ENCODE peak calls at places on chromosomes 12 and 14, in four cellular contexts. B, Z, G and Q are unnamed samples.

GRCh38 chr14:73634333-73634833 is 10.4 kb upstream of the DNAL1 start:
- DNase-seq in Z (no peak), B (no peak), G (no peak), Q (peak)

GRCh38 chr14:68322970-68323620 is 469.8 kb downstream of the ZFP36L1 start:
- DNase-seq in Z (no peak), B (no peak), G (no peak), Q (no peak)

GRCh38 chr12:4274396-4274959 is 916 bp downstream of the CCND2 start:
- DNase-seq in Z (peak), G (peak), B (no peak), Q (no peak)

GRCh38 chr12:132734206-132734605 is 23.6 kb downstream of the PGAM5 start:
- DNase-seq in G (no peak), Z (no peak), B (no peak), Q (no peak)

GRCh38 chr12:60174914-60175313 is 579.1 kb downstream of the SLC16A7 start:
- DNase-seq in B (no peak), G (no peak), Z (no peak), Q (no peak)

GRCh38 chr14:67059576-67059975 is 129.7 kb upstream of the GARIN2 start:
- DNase-seq in G (no peak), Z (no peak), B (no peak), Q (no peak)

GRCh38 chr12:104727866-104728449 is 230.1 kb downstream of the SLC41A2 start:
- DNase-seq in Z (no peak), G (no peak), B (no peak), Q (no peak)

GRCh38 chr14:61911534-61911933 is 149.3 kb downstream of the SNAPC1 start:
- DNase-seq in G (no peak), B (no peak), Z (no peak), Q (no peak)

GRCh38 chr14:61719344-61720301 is 24.3 kb downstream of the HIF1A start:
- DNase-seq in B (no peak), G (no peak), Z (no peak), Q (no peak)

GRCh38 chr12:67710582-67710981 is 62.0 kb downstream of the DYRK2 start:
- DNase-seq in Z (no peak), B (peak), G (no peak), Q (no peak)

GRCh38 chr12:114835031-114835430 is 151.1 kb upstream of the TBX3 start:
- DNase-seq in G (no peak), B (no peak), Z (no peak), Q (no peak)

GRCh38 chr12:96106137-96106536 is 70.8 kb upstream of the LTA4H start:
- DNase-seq in G (no peak), Z (no peak), B (no peak), Q (no peak)

GRCh38 chr12:115341442-115341841 is 657.5 kb upstream of the TBX3 start:
- DNase-seq in Z (no peak), G (no peak), B (no peak), Q (no peak)

GRCh38 chr14:60220917-60221316 is 28.1 kb upstream of the PPM1A start:
- DNase-seq in Z (no peak), G (no peak), B (no peak), Q (no peak)

GRCh38 chr14:86596024-86596423 is 1066.1 kb downstream of the FLRT2 start:
- DNase-seq in B (no peak), Z (no peak), G (no peak), Q (no peak)

GRCh38 chr12:96698965-96699364 is 208.1 kb upstream of the NEDD1 start:
- DNase-seq in Z (no peak), B (no peak), G (no peak), Q (no peak)

DNA sequence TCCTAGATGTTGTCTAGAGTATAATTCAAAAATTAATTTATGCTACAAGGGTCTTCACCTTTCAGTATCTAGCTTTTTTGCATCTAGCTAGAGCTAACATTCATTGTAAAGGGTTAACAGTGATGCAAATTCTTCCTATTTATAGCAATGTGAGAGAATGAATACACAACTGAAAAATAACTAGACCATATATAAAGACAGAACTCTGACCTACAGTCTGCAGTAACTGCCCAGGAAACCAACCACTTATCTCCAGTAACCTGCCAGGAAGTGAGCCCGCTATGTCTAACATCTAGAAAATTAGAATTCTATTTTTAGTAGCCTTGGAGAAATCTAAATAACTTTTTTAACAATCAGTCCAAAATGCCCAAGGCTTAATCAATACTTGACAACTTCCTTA is 1021.9 kb downstream of the LRFN5 start:
- DNase-seq in G (no peak), B (no peak), Z (no peak), Q (no peak)
- TF ChIP-seq SPI1 in G (no peak), B (no peak), Z (no peak), Q (no peak)

GRCh38 chr12:116880817-116881324 is 370 bp downstream of the HRK start:
- DNase-seq in G (peak), B (no peak), Z (no peak), Q (peak)

GRCh38 chr12:116880213-116880816 is 926 bp downstream of the HRK start:
- DNase-seq in Z (no peak), B (no peak), G (no peak), Q (no peak)

GRCh38 chr12:116882742-116883141 is 1.5 kb upstream of the HRK start:
- DNase-seq in Z (no peak), B (no peak), G (no peak), Q (no peak)

GRCh38 chr12:116881867-116882507 is 746 bp upstream of the HRK start:
- DNase-seq in G (no peak), B (no peak), Z (no peak), Q (no peak)

DNA sequence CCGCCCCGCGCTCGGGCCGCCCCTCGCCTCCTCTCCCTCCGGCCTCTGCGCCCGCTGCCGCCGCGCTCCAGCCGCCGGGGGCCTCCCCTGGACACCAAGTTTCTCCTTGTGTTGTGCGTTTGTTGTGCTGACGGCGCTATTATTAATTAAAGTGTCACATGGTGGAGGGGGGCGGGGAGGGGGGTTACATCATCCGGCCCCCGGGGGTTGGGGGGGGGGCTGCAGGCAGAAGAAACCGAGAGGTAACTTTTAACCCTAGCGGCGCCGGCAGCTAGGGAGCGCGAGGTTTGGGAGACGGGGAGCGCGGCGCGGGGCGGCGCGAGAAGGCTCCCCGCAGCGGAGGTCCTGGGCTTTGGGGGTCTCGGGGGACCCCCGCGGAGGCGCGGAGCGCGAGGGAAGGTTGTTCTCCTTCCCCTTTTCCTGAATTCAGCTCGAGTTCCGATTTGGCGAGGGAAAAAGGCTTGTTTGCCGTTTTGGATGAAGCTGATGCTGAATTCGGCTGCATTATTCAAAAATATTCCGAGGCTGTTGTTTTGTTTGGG is at the start of gene HRK:
- DNase-seq in B (no peak), G (peak), Z (no peak), Q (peak)
- TF ChIP-seq SPI1 in B (no peak), G (no peak), Z (no peak), Q (no peak)

GRCh38 chr12:108772247-108772646 is 40.9 kb upstream of the CORO1C start:
- DNase-seq in Z (no peak), B (peak), G (peak), Q (peak)
- TF ChIP-seq SPI1 in Z (no peak), B (peak), G (peak), Q (peak)

GRCh38 chr14:97410667-97411286 is 613.6 kb downstream of the VRK1 start:
- DNase-seq in Z (no peak), G (no peak), B (no peak), Q (no peak)
- TF ChIP-seq SPI1 in Z (no peak), G (no peak), B (no peak), Q (no peak)

GRCh38 chr14:34781242-34781641 is 66.8 kb upstream of the CFL2 start:
- DNase-seq in G (no peak), Z (no peak), B (peak), Q (no peak)
- TF ChIP-seq SPI1 in G (peak), Z (peak), B (peak), Q (peak)

GRCh38 chr14:58899317-58899713 is 261.6 kb downstream of the DACT1 start:
- DNase-seq in B (no peak), Z (no peak), G (no peak), Q (no peak)
- TF ChIP-seq SPI1 in B (no peak), Z (no peak), G (no peak), Q (no peak)

DNA sequence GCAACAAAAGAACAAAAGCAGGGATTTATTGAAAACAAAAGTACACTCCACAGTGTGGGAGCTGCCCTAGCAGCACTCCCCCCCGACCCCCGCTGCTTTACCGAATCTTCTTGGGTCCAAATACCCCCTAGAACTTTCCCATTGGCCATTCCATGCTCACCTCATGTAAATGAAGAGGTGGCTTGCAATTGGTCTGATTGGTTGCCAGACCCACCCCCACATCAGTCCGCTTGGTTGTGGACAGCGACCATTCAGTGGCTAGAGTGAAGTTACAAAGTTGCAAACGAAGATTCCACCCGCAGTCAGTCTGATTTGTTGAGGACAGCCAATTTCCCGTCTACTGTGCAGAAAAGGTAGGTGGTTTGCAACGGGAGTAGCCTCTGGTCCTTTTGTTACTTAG is 3.9 kb downstream of the STYX start:
- DNase-seq in G (no peak), Z (no peak), B (no peak), Q (no peak)
- TF ChIP-seq SPI1 in G (no peak), Z (no peak), B (no peak), Q (no peak)